ENCODE peak calls at places on chromosomes 7 and 10, in eight cellular contexts. H is astrocyte of the spinal cord, B is amniotic stem cell, N is HT1080, K is right cardiac atrium, O is heart left ventricle, E is B cell, Y is hypothalamus. S is an unnamed sample.

GRCh38 chr10:100232101-100232500 is 2.7 kb upstream of the CHUK start:
- DNase-seq in O (no peak), Y (no peak), N (no peak), K (no peak), H (no peak), B (no peak), E (no peak), S (no peak)

GRCh38 chr7:151434549-151434948 is 5.4 kb downstream of the CRYGN start:
- DNase-seq in K (no peak), O (no peak), Y (no peak), N (no peak), H (no peak), E (no peak), B (no peak), S (no peak)

GRCh38 chr7:56290548-56290947 is 174.3 kb upstream of the NUPR2 start:
- DNase-seq in Y (no peak), N (no peak), B (no peak), H (no peak), E (no peak), K (no peak), O (no peak), S (no peak)

GRCh38 chr7:1811850-1812692 is 142.0 kb downstream of the ELFN1 start:
- DNase-seq in Y (no peak), E (peak), O (no peak), N (no peak), K (no peak), H (no peak), B (no peak), S (no peak)

GRCh38 chr10:30190831-30191552 is 131.6 kb upstream of the JCAD start:
- DNase-seq in H (no peak), Y (no peak), O (no peak), K (no peak), E (no peak), B (no peak), N (no peak), S (no peak)

GRCh38 chr7:29968683-29969457 is 20.7 kb downstream of the SCRN1 start:
- DNase-seq in N (peak), K (no peak), Y (no peak), O (no peak), B (no peak), H (peak), E (no peak), S (peak)

GRCh38 chr10:110326351-110327032 is 21.8 kb upstream of the SMNDC1 start:
- DNase-seq in O (no peak), B (peak), K (no peak), H (peak), E (no peak), N (peak), Y (no peak), S (peak)

GRCh38 chr7:135728136-135728669 is at the start of gene SLC13A4:
- DNase-seq in Y (no peak), O (no peak), E (no peak), H (peak), B (no peak), N (no peak), K (no peak), S (no peak)

GRCh38 chr10:20622522-20623270 is 274.4 kb downstream of the NEBL start:
- DNase-seq in E (no peak), Y (no peak), B (no peak), H (peak), K (no peak), N (no peak), O (no peak), S (peak)

GRCh38 chr7:133164444-133164843 is 82.6 kb upstream of the CHCHD3 start:
- DNase-seq in N (no peak), H (no peak), O (no peak), Y (no peak), E (no peak), B (no peak), K (no peak), S (no peak)

GRCh38 chr7:122748195-122748594 is 45.5 kb upstream of the RNF148 start:
- DNase-seq in Y (no peak), H (no peak), B (no peak), E (no peak), O (no peak), K (no peak), N (no peak), S (no peak)

S was measured in astrocyte of the cerebellum.